ENCODE peak calls at places on chromosomes 13 and 19, in four cellular contexts. A, U, T and I are unnamed samples.

GRCh38 chr19:28444371-28444770 is 768.6 kb downstream of the UQCRFS1 start:
- DNase-seq in T (no peak), A (no peak), U (no peak), I (no peak)

GRCh38 chr13:29540334-29540733 is 55.2 kb downstream of the SLC7A1 start:
- DNase-seq in T (no peak), A (no peak), U (no peak), I (no peak)

GRCh38 chr13:31772231-31772630 is 32.9 kb downstream of the RXFP2 start:
- DNase-seq in A (no peak), U (no peak), T (no peak), I (no peak)

GRCh38 chr13:64099994-64100393 is 2684.3 kb upstream of the PCDH20 start:
- DNase-seq in T (no peak), U (peak; percentile 3), A (no peak), I (no peak)

GRCh38 chr13:52353116-52353718 is 52.8 kb downstream of the THSD1 start:
- DNase-seq in U (peak; percentile 39), A (no peak), T (no peak), I (no peak)

GRCh38 chr19:17159466-17160393 is 55.4 kb upstream of the USE1 start:
- DNase-seq in T (no peak), U (peak; percentile 8), A (no peak), I (peak; percentile 30)

GRCh38 chr13:48405865-48406264 is 7.0 kb downstream of the LPAR6 start:
- DNase-seq in U (peak; percentile 54), A (no peak), T (no peak), I (no peak)

GRCh38 chr13:29100739-29101138 is 280.6 kb downstream of the MTUS2 start:
- DNase-seq in U (no peak), A (no peak), T (no peak), I (no peak)

GRCh38 chr13:52449323-52450011 is 967 bp downstream of the VPS36 start:
- DNase-seq in T (no peak), A (no peak), U (no peak), I (no peak)

GRCh38 chr13:43354147-43354945 is 331.0 kb downstream of the DNAJC15 start:
- DNase-seq in A (no peak), T (no peak), U (no peak), I (no peak)

GRCh38 chr19:6414033-6414643 is 10.5 kb downstream of the KHSRP start:
- DNase-seq in A (no peak), U (no peak), T (no peak), I (no peak)

GRCh38 chr19:51098366-51099069 is 9.7 kb downstream of the CTU1 start:
- DNase-seq in A (no peak), U (peak; percentile 52), T (no peak), I (no peak)

GRCh38 chr13:76687467-76687866 is 198.7 kb downstream of the KCTD12 start:
- DNase-seq in U (no peak), A (no peak), T (no peak), I (no peak)

GRCh38 chr19:8128551-8128950 is 20.8 kb downstream of the FBN3 start:
- DNase-seq in U (no peak), A (no peak), T (no peak), I (no peak)